ENCODE peak calls at places on chromosomes 12 and 14, in four cellular contexts. I, C, F and J are unnamed samples.

GRCh38 chr14:61088081-61088480 is 107.0 kb downstream of the SLC38A6 start:
- DNase-seq in I (no peak), C (no peak), F (no peak), J (no peak)

GRCh38 chr14:104887623-104888488 is 22.8 kb downstream of the CEP170B start:
- DNase-seq in I (no peak), F (no peak), C (no peak), J (no peak)

GRCh38 chr14:61596985-61597384 is 98.3 kb upstream of the HIF1A start:
- DNase-seq in F (no peak), I (no peak), C (no peak), J (no peak)

GRCh38 chr14:90632451-90632850 is 183.8 kb downstream of the TTC7B start:
- DNase-seq in C (no peak), F (no peak), I (no peak), J (no peak)

GRCh38 chr14:23056257-23056955 is 914 bp downstream of the CDH24 start:
- DNase-seq in I (peak; percentile 84), F (peak; percentile 73), C (no peak), J (peak; percentile 70)

GRCh38 chr12:27015730-27016076 is 1.5 kb upstream of the TM7SF3 start:
- DNase-seq in I (peak; percentile 57), C (no peak), F (peak; percentile 63), J (peak; percentile 75)

GRCh38 chr12:2306686-2307249 is 254.0 kb downstream of the CACNA1C start:
- DNase-seq in F (no peak), I (no peak), C (no peak), J (no peak)

GRCh38 chr12:122001379-122002209 is 20.1 kb upstream of the BCL7A start:
- DNase-seq in I (no peak), C (no peak), F (no peak), J (no peak)

GRCh38 chr12:66014818-66015217 is 115.7 kb downstream of the LLPH start:
- DNase-seq in F (no peak), C (no peak), I (peak; percentile 5), J (no peak)

GRCh38 chr12:24911284-24911791 is 37.6 kb downstream of the BCAT1 start:
- DNase-seq in F (peak; percentile 7), C (peak; percentile 43), I (peak; percentile 25), J (no peak)